ENCODE peak calls at places on chromosomes 12 and 14, in five cellular contexts. One of them, this sample, is unnamed.

GRCh38 chr14:34710744-34711143 is 3.6 kb downstream of the CFL2 start:
- DNase-seq in hepatic stellate cell: no peak
- DNase-seq in RWPE1: no peak
- DNase-seq in stimulated activated CD4-positive, alpha-beta T cell treated with anti-CD3 and anti-CD28 coated beads, Interleukin-1b, Interleukin-23, amount 100 ng/mL, for 48 hours: no peak
- DNase-seq in left ventricle myocardium inferior: no peak
- DNase-seq in this sample: no peak

GRCh38 chr12:113302925-113303640 is 31.8 kb downstream of the SLC8B1 start:
- DNase-seq in stimulated activated CD4-positive, alpha-beta T cell treated with anti-CD3 and anti-CD28 coated beads, Interleukin-1b, Interleukin-23, amount 100 ng/mL, for 48 hours: no peak
- DNase-seq in RWPE1: no peak
- DNase-seq in hepatic stellate cell: no peak
- DNase-seq in left ventricle myocardium inferior: no peak
- DNase-seq in this sample: no peak

GRCh38 chr12:77560714-77561113 is 270.0 kb upstream of the NAV3 start:
- DNase-seq in left ventricle myocardium inferior: no peak
- DNase-seq in hepatic stellate cell: no peak
- DNase-seq in RWPE1: no peak
- DNase-seq in stimulated activated CD4-positive, alpha-beta T cell treated with anti-CD3 and anti-CD28 coated beads, Interleukin-1b, Interleukin-23, amount 100 ng/mL, for 48 hours: no peak
- DNase-seq in this sample: no peak

GRCh38 chr12:58117201-58117600 is 175.8 kb downstream of the ATP23 start:
- DNase-seq in RWPE1: no peak
- DNase-seq in left ventricle myocardium inferior: no peak
- DNase-seq in hepatic stellate cell: no peak
- DNase-seq in stimulated activated CD4-positive, alpha-beta T cell treated with anti-CD3 and anti-CD28 coated beads, Interleukin-1b, Interleukin-23, amount 100 ng/mL, for 48 hours: no peak
- DNase-seq in this sample: no peak

GRCh38 chr12:3304436-3305135 is 186.4 kb upstream of the PRMT8 start:
- DNase-seq in left ventricle myocardium inferior: no peak
- DNase-seq in hepatic stellate cell: peak
- DNase-seq in stimulated activated CD4-positive, alpha-beta T cell treated with anti-CD3 and anti-CD28 coated beads, Interleukin-1b, Interleukin-23, amount 100 ng/mL, for 48 hours: no peak
- DNase-seq in RWPE1: peak
- DNase-seq in this sample: no peak

GRCh38 chr14:104735830-104736642 is 12.0 kb downstream of the ADSS1 start:
- DNase-seq in RWPE1: no peak
- DNase-seq in hepatic stellate cell: peak
- DNase-seq in left ventricle myocardium inferior: peak
- DNase-seq in stimulated activated CD4-positive, alpha-beta T cell treated with anti-CD3 and anti-CD28 coated beads, Interleukin-1b, Interleukin-23, amount 100 ng/mL, for 48 hours: no peak
- DNase-seq in this sample: peak

GRCh38 chr12:120767071-120768024 is 41.7 kb downstream of the ACADS start:
- DNase-seq in hepatic stellate cell: no peak
- DNase-seq in RWPE1: no peak
- DNase-seq in stimulated activated CD4-positive, alpha-beta T cell treated with anti-CD3 and anti-CD28 coated beads, Interleukin-1b, Interleukin-23, amount 100 ng/mL, for 48 hours: no peak
- DNase-seq in left ventricle myocardium inferior: no peak
- DNase-seq in this sample: no peak

GRCh38 chr14:24145700-24146621 is at the start of gene PSME2:
- DNase-seq in left ventricle myocardium inferior: no peak
- DNase-seq in RWPE1: no peak
- DNase-seq in hepatic stellate cell: peak
- DNase-seq in stimulated activated CD4-positive, alpha-beta T cell treated with anti-CD3 and anti-CD28 coated beads, Interleukin-1b, Interleukin-23, amount 100 ng/mL, for 48 hours: no peak
- DNase-seq in this sample: no peak

GRCh38 chr12:20364501-20364900 is 3.8 kb upstream of the PDE3A start:
- DNase-seq in RWPE1: no peak
- DNase-seq in stimulated activated CD4-positive, alpha-beta T cell treated with anti-CD3 and anti-CD28 coated beads, Interleukin-1b, Interleukin-23, amount 100 ng/mL, for 48 hours: no peak
- DNase-seq in left ventricle myocardium inferior: no peak
- DNase-seq in hepatic stellate cell: no peak
- DNase-seq in this sample: no peak

GRCh38 chr12:12837025-12837872 is 24.1 kb downstream of the DDX47 start:
- DNase-seq in left ventricle myocardium inferior: no peak
- DNase-seq in hepatic stellate cell: peak
- DNase-seq in RWPE1: peak
- DNase-seq in stimulated activated CD4-positive, alpha-beta T cell treated with anti-CD3 and anti-CD28 coated beads, Interleukin-1b, Interleukin-23, amount 100 ng/mL, for 48 hours: peak
- DNase-seq in this sample: no peak

GRCh38 chr12:114904254-114905003 is 220.5 kb upstream of the TBX3 start:
- DNase-seq in left ventricle myocardium inferior: no peak
- DNase-seq in hepatic stellate cell: no peak
- DNase-seq in stimulated activated CD4-positive, alpha-beta T cell treated with anti-CD3 and anti-CD28 coated beads, Interleukin-1b, Interleukin-23, amount 100 ng/mL, for 48 hours: no peak
- DNase-seq in RWPE1: no peak
- DNase-seq in this sample: no peak

GRCh38 chr12:7444076-7444475 is at the start of gene CD163L1:
- DNase-seq in left ventricle myocardium inferior: no peak
- DNase-seq in stimulated activated CD4-positive, alpha-beta T cell treated with anti-CD3 and anti-CD28 coated beads, Interleukin-1b, Interleukin-23, amount 100 ng/mL, for 48 hours: no peak
- DNase-seq in RWPE1: no peak
- DNase-seq in hepatic stellate cell: no peak
- DNase-seq in this sample: no peak

GRCh38 chr14:67735361-67735921 is 33.8 kb downstream of the RDH12 start:
- DNase-seq in left ventricle myocardium inferior: no peak
- DNase-seq in hepatic stellate cell: no peak
- DNase-seq in RWPE1: no peak
- DNase-seq in stimulated activated CD4-positive, alpha-beta T cell treated with anti-CD3 and anti-CD28 coated beads, Interleukin-1b, Interleukin-23, amount 100 ng/mL, for 48 hours: no peak
- DNase-seq in this sample: no peak

GRCh38 chr12:125470838-125471775 is 405.9 kb downstream of the AACS start:
- DNase-seq in left ventricle myocardium inferior: no peak
- DNase-seq in RWPE1: no peak
- DNase-seq in hepatic stellate cell: no peak
- DNase-seq in stimulated activated CD4-positive, alpha-beta T cell treated with anti-CD3 and anti-CD28 coated beads, Interleukin-1b, Interleukin-23, amount 100 ng/mL, for 48 hours: no peak
- DNase-seq in this sample: no peak

GRCh38 chr12:27472604-27473003 is 26.1 kb downstream of the SMCO2 start:
- DNase-seq in hepatic stellate cell: no peak
- DNase-seq in stimulated activated CD4-positive, alpha-beta T cell treated with anti-CD3 and anti-CD28 coated beads, Interleukin-1b, Interleukin-23, amount 100 ng/mL, for 48 hours: no peak
- DNase-seq in left ventricle myocardium inferior: no peak
- DNase-seq in RWPE1: no peak
- DNase-seq in this sample: no peak

GRCh38 chr14:35369701-35370191 is 34.8 kb downstream of the NFKBIA start:
- DNase-seq in hepatic stellate cell: no peak
- DNase-seq in left ventricle myocardium inferior: no peak
- DNase-seq in RWPE1: peak
- DNase-seq in stimulated activated CD4-positive, alpha-beta T cell treated with anti-CD3 and anti-CD28 coated beads, Interleukin-1b, Interleukin-23, amount 100 ng/mL, for 48 hours: no peak
- DNase-seq in this sample: no peak

GRCh38 chr12:57101892-57102695 is 9.1 kb downstream of the STAT6 start:
- DNase-seq in hepatic stellate cell: peak
- DNase-seq in stimulated activated CD4-positive, alpha-beta T cell treated with anti-CD3 and anti-CD28 coated beads, Interleukin-1b, Interleukin-23, amount 100 ng/mL, for 48 hours: no peak
- DNase-seq in left ventricle myocardium inferior: no peak
- DNase-seq in RWPE1: no peak
- DNase-seq in this sample: no peak

This sample was measured in heart right ventricle.